ENCODE peak calls at places on chromosomes 7 and 10, in five cellular contexts. T is nucleus accumbens, S is hepatocyte, M is RWPE1, R is hepatic stellate cell. X is an unnamed sample.

GRCh38 chr10:103481974-103482531 is 3.0 kb upstream of the CALHM3 start:
- DNase-seq in T (no peak), S (peak; percentile 74), M (peak; percentile 63), R (peak; percentile 86), X (no peak)

GRCh38 chr10:28302012-28302667 is 724 bp downstream of the MPP7 start:
- DNase-seq in T (peak; percentile 40), S (peak; percentile 49), M (peak; percentile 33), R (peak; percentile 27), X (peak; percentile 75)

GRCh38 chr10:113115534-113115933 is 165.5 kb downstream of the TCF7L2 start:
- DNase-seq in T (no peak), S (no peak), M (no peak), R (no peak), X (no peak)

GRCh38 chr10:98208925-98209324 is 59.1 kb downstream of the LOXL4 start:
- DNase-seq in T (no peak), S (no peak), M (no peak), R (no peak), X (no peak)

GRCh38 chr7:33773053-33773452 is 132.3 kb upstream of the BMPER start:
- DNase-seq in T (no peak), S (no peak), M (peak; percentile 8), R (peak; percentile 16), X (no peak)

GRCh38 chr10:82969405-82969804 is 1094.4 kb downstream of the NRG3 start:
- DNase-seq in T (no peak), S (peak; percentile 17), M (no peak), R (peak; percentile 14), X (no peak)

GRCh38 chr10:83961620-83962019 is 177.7 kb upstream of the GHITM start:
- DNase-seq in T (no peak), S (no peak), M (no peak), R (no peak), X (no peak)

GRCh38 chr10:50367732-50368131 is 116.4 kb upstream of the ASAH2 start:
- DNase-seq in T (no peak), S (peak; percentile 36), M (no peak), R (peak; percentile 28), X (no peak)

GRCh38 chr10:8445353-8445752 is 390.9 kb downstream of the GATA3 start:
- DNase-seq in T (no peak), S (no peak), M (no peak), R (no peak), X (no peak)

GRCh38 chr7:124152859-124153692 is 120.2 kb upstream of the TMEM229A start:
- DNase-seq in T (no peak), S (peak; percentile 54), M (peak; percentile 16), R (peak; percentile 20), X (peak; percentile 60)

GRCh38 chr7:22002731-22003130 is 57.0 kb upstream of the CDCA7L start:
- DNase-seq in T (no peak), S (no peak), M (no peak), R (no peak), X (no peak)

GRCh38 chr7:92244803-92245486 is 769 bp downstream of the KRIT1 start:
- DNase-seq in T (no peak), S (no peak), M (no peak), R (peak; percentile 31), X (no peak)

GRCh38 chr10:97153276-97153850 is 32.4 kb downstream of the SLIT1 start:
- DNase-seq in T (no peak), S (no peak), M (no peak), R (no peak), X (no peak)

GRCh38 chr7:124033093-124033806 is 383 bp upstream of the TMEM229A start:
- DNase-seq in T (peak; percentile 87), S (peak; percentile 37), M (no peak), R (peak; percentile 5), X (peak; percentile 81)